ENCODE peak calls at places on chromosome 15, in nine cellular contexts. One of them, this sample, is unnamed.

GRCh38 chr15:73794501-73795133 is 41.5 kb upstream of the INSYN1 start:
- DNase-seq in aorta: no peak
- DNase-seq in NCI-H1436: no peak
- DNase-seq in T follicular helper cell: no peak
- DNase-seq in spleen: no peak
- DNase-seq in ovary: no peak
- DNase-seq in uterus: no peak
- DNase-seq in H9: no peak
- DNase-seq in activated CD4-positive, alpha-beta T cell treated with anti-CD3 and anti-CD28 coated beads, Interleukin-2, amount 10 ng/mL, durations not matched to agents 7 days and 5 days: no peak
- DNase-seq in this sample: no peak

GRCh38 chr15:57920916-57921315 is 144.6 kb downstream of the ALDH1A2 start:
- DNase-seq in H9: no peak
- DNase-seq in uterus: no peak
- DNase-seq in spleen: no peak
- DNase-seq in activated CD4-positive, alpha-beta T cell treated with anti-CD3 and anti-CD28 coated beads, Interleukin-2, amount 10 ng/mL, durations not matched to agents 7 days and 5 days: no peak
- DNase-seq in ovary: no peak
- DNase-seq in NCI-H1436: no peak
- DNase-seq in aorta: no peak
- DNase-seq in T follicular helper cell: no peak
- DNase-seq in this sample: no peak

GRCh38 chr15:90315276-90315982 is 36.7 kb upstream of the ZNF774 start:
- DNase-seq in aorta: peak
- DNase-seq in spleen: no peak
- DNase-seq in NCI-H1436: no peak
- DNase-seq in activated CD4-positive, alpha-beta T cell treated with anti-CD3 and anti-CD28 coated beads, Interleukin-2, amount 10 ng/mL, durations not matched to agents 7 days and 5 days: no peak
- DNase-seq in ovary: peak
- DNase-seq in H9: no peak
- DNase-seq in T follicular helper cell: no peak
- DNase-seq in uterus: peak
- DNase-seq in this sample: no peak

GRCh38 chr15:68820205-68820588 is 498 bp downstream of the ANP32A start:
- DNase-seq in ovary: peak
- DNase-seq in aorta: peak
- DNase-seq in spleen: peak
- DNase-seq in NCI-H1436: peak
- DNase-seq in uterus: peak
- DNase-seq in T follicular helper cell: peak
- DNase-seq in H9: no peak
- DNase-seq in activated CD4-positive, alpha-beta T cell treated with anti-CD3 and anti-CD28 coated beads, Interleukin-2, amount 10 ng/mL, durations not matched to agents 7 days and 5 days: peak
- DNase-seq in this sample: peak

GRCh38 chr15:77517579-77517978 is 96.9 kb downstream of the HMG20A start:
- DNase-seq in ovary: no peak
- DNase-seq in NCI-H1436: no peak
- DNase-seq in aorta: peak
- DNase-seq in spleen: no peak
- DNase-seq in activated CD4-positive, alpha-beta T cell treated with anti-CD3 and anti-CD28 coated beads, Interleukin-2, amount 10 ng/mL, durations not matched to agents 7 days and 5 days: no peak
- DNase-seq in T follicular helper cell: no peak
- DNase-seq in uterus: no peak
- DNase-seq in H9: no peak
- DNase-seq in this sample: no peak

GRCh38 chr15:72068826-72069225 is 49.1 kb downstream of the MYO9A start:
- DNase-seq in aorta: no peak
- DNase-seq in NCI-H1436: no peak
- DNase-seq in activated CD4-positive, alpha-beta T cell treated with anti-CD3 and anti-CD28 coated beads, Interleukin-2, amount 10 ng/mL, durations not matched to agents 7 days and 5 days: no peak
- DNase-seq in ovary: no peak
- DNase-seq in spleen: no peak
- DNase-seq in T follicular helper cell: no peak
- DNase-seq in H9: no peak
- DNase-seq in uterus: no peak
- DNase-seq in this sample: no peak

GRCh38 chr15:56098230-56098899 is 105.0 kb upstream of the NEDD4 start:
- DNase-seq in ovary: no peak
- DNase-seq in H9: no peak
- DNase-seq in aorta: no peak
- DNase-seq in uterus: no peak
- DNase-seq in activated CD4-positive, alpha-beta T cell treated with anti-CD3 and anti-CD28 coated beads, Interleukin-2, amount 10 ng/mL, durations not matched to agents 7 days and 5 days: no peak
- DNase-seq in spleen: no peak
- DNase-seq in T follicular helper cell: no peak
- DNase-seq in NCI-H1436: no peak
- DNase-seq in this sample: no peak

GRCh38 chr15:20357139-20358065 is 184.2 kb downstream of the GOLGA6L6 start:
- DNase-seq in NCI-H1436: no peak
- DNase-seq in H9: peak
- DNase-seq in activated CD4-positive, alpha-beta T cell treated with anti-CD3 and anti-CD28 coated beads, Interleukin-2, amount 10 ng/mL, durations not matched to agents 7 days and 5 days: no peak
- DNase-seq in spleen: peak
- DNase-seq in aorta: peak
- DNase-seq in ovary: no peak
- DNase-seq in T follicular helper cell: no peak
- DNase-seq in uterus: no peak
- DNase-seq in this sample: no peak

GRCh38 chr15:88603885-88604284 is 17.3 kb upstream of the AEN start:
- DNase-seq in NCI-H1436: no peak
- DNase-seq in ovary: no peak
- DNase-seq in H9: no peak
- DNase-seq in activated CD4-positive, alpha-beta T cell treated with anti-CD3 and anti-CD28 coated beads, Interleukin-2, amount 10 ng/mL, durations not matched to agents 7 days and 5 days: no peak
- DNase-seq in T follicular helper cell: no peak
- DNase-seq in uterus: no peak
- DNase-seq in aorta: no peak
- DNase-seq in spleen: no peak
- DNase-seq in this sample: no peak

GRCh38 chr15:45386420-45386819 is 8.1 kb upstream of the GATM start:
- DNase-seq in activated CD4-positive, alpha-beta T cell treated with anti-CD3 and anti-CD28 coated beads, Interleukin-2, amount 10 ng/mL, durations not matched to agents 7 days and 5 days: no peak
- DNase-seq in NCI-H1436: no peak
- DNase-seq in H9: no peak
- DNase-seq in spleen: no peak
- DNase-seq in aorta: no peak
- DNase-seq in ovary: peak
- DNase-seq in T follicular helper cell: no peak
- DNase-seq in uterus: no peak
- DNase-seq in this sample: no peak

GRCh38 chr15:88657326-88658069 is 18.7 kb downstream of the ISG20 start:
- DNase-seq in T follicular helper cell: no peak
- DNase-seq in uterus: peak
- DNase-seq in aorta: peak
- DNase-seq in NCI-H1436: no peak
- DNase-seq in ovary: peak
- DNase-seq in spleen: peak
- DNase-seq in H9: peak
- DNase-seq in activated CD4-positive, alpha-beta T cell treated with anti-CD3 and anti-CD28 coated beads, Interleukin-2, amount 10 ng/mL, durations not matched to agents 7 days and 5 days: no peak
- DNase-seq in this sample: no peak

GRCh38 chr15:25690673-25691543 is 172.2 kb downstream of the ATP10A start:
- DNase-seq in spleen: no peak
- DNase-seq in H9: no peak
- DNase-seq in NCI-H1436: no peak
- DNase-seq in T follicular helper cell: no peak
- DNase-seq in ovary: no peak
- DNase-seq in aorta: peak
- DNase-seq in uterus: peak
- DNase-seq in activated CD4-positive, alpha-beta T cell treated with anti-CD3 and anti-CD28 coated beads, Interleukin-2, amount 10 ng/mL, durations not matched to agents 7 days and 5 days: no peak
- DNase-seq in this sample: no peak

GRCh38 chr15:85831415-85832113 is 36.8 kb upstream of the KLHL25 start:
- DNase-seq in activated CD4-positive, alpha-beta T cell treated with anti-CD3 and anti-CD28 coated beads, Interleukin-2, amount 10 ng/mL, durations not matched to agents 7 days and 5 days: peak
- DNase-seq in uterus: peak
- DNase-seq in spleen: no peak
- DNase-seq in H9: peak
- DNase-seq in T follicular helper cell: no peak
- DNase-seq in NCI-H1436: peak
- DNase-seq in ovary: peak
- DNase-seq in aorta: peak
- DNase-seq in this sample: no peak